ENCODE peak calls at places on chromosomes 2 and 18, in four cellular contexts. C, I, R and U are unnamed samples.

GRCh38 chr2:210225461-210225798 is 183 bp upstream of the ACADL start:
- DNase-seq in C (no peak), I (no peak), R (no peak), U (no peak)

GRCh38 chr2:11753452-11753885 is 7.0 kb downstream of the LPIN1 start:
- DNase-seq in R (no peak), I (no peak), C (peak; percentile 44), U (peak; percentile 64)

GRCh38 chr2:160474891-160475795 is 18.5 kb downstream of the RBMS1 start:
- DNase-seq in I (no peak), R (no peak), C (no peak), U (no peak)

GRCh38 chr2:208545398-208546042 is 138.9 kb downstream of the PTH2R start:
- DNase-seq in R (no peak), I (no peak), C (no peak), U (no peak)

GRCh38 chr2:126855606-126856005 is 43.1 kb upstream of the TEX51 start:
- DNase-seq in I (no peak), R (no peak), C (no peak), U (no peak)

GRCh38 chr2:195898505-195898904 is 170.1 kb downstream of the DNAH7 start:
- DNase-seq in C (no peak), I (peak; percentile 75), R (peak; percentile 99), U (peak; percentile 64)

GRCh38 chr2:174631009-174631981 is 33.7 kb upstream of the WIPF1 start:
- DNase-seq in C (no peak), R (peak; percentile 54), I (no peak), U (no peak)

GRCh38 chr2:79638943-79639342 is 126.1 kb downstream of the CTNNA2 start:
- DNase-seq in I (no peak), R (no peak), C (no peak), U (no peak)

GRCh38 chr2:7517122-7517487 is 599.9 kb downstream of the RNF144A start:
- DNase-seq in C (no peak), I (no peak), R (no peak), U (no peak)

GRCh38 chr2:6994569-6994968 is 77.4 kb downstream of the RNF144A start:
- DNase-seq in R (no peak), I (no peak), C (no peak), U (no peak)

GRCh38 chr2:237413293-237414055 is 490 bp downstream of the COL6A3 start:
- DNase-seq in I (no peak), C (no peak), R (no peak), U (no peak)

GRCh38 chr2:105181282-105181681 is 60.3 kb upstream of the GPR45 start:
- DNase-seq in C (no peak), R (no peak), I (no peak), U (no peak)

GRCh38 chr2:206452750-206453149 is 9.4 kb downstream of the ADAM23 start:
- DNase-seq in C (no peak), I (no peak), R (no peak), U (no peak)

GRCh38 chr2:150292807-150293206 is 194.7 kb downstream of the RND3 start:
- DNase-seq in C (no peak), R (no peak), I (no peak), U (no peak)

GRCh38 chr18:45565280-45565970 is 49.9 kb upstream of the SLC14A2 start:
- DNase-seq in C (no peak), R (no peak), I (peak; percentile 67), U (peak; percentile 46)

GRCh38 chr2:30691091-30691947 is 115.9 kb downstream of the CAPN13 start:
- DNase-seq in C (no peak), R (no peak), I (no peak), U (no peak)

GRCh38 chr2:206955253-206955652 is 15.9 kb downstream of the CPO start:
- DNase-seq in I (no peak), C (no peak), R (no peak), U (no peak)

GRCh38 chr2:152466925-152467676 is 132.1 kb downstream of the FMNL2 start:
- DNase-seq in R (no peak), I (peak; percentile 53), C (no peak), U (no peak)

DNA sequence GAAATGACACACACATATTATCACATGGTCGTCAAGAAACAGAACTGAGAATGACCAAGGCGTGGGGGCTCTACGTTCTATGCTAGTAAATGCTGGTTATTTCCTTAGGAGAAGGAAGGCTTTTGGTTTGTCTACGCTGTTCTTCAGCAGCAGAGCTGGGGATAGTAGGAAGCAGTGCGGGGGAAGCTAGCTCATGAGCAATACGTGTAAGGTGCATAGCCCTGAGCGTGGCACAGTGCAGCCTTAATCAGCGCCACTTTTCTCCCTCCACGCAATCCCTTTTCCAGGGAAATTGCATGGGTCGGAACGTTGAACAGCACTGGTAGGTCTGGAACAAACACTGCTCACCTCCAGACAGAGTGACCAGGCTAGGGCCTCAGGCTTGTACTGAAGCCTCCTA is 199.6 kb upstream of the FBXO11 start:
- DNase-seq in C (no peak), R (no peak), I (no peak), U (no peak)
- H3K27ac ChIP-seq in C (no peak overlapping the region), R (peak overlapping the region; percentile 23), I (peak overlapping the region; percentile 11), U (peak overlapping the region; percentile 99)

GRCh38 chr18:59044855-59045254 is 94.8 kb upstream of the SEC11C start:
- DNase-seq in C (no peak), R (no peak), I (no peak), U (no peak)

GRCh38 chr18:59040770-59041148 is 98.9 kb upstream of the SEC11C start:
- DNase-seq in R (no peak), C (no peak), I (no peak), U (no peak)

GRCh38 chr18:59041296-59041695 is 98.4 kb upstream of the SEC11C start:
- DNase-seq in C (no peak), I (no peak), R (no peak), U (no peak)

GRCh38 chr18:59041819-59042476 is 97.7 kb upstream of the SEC11C start:
- DNase-seq in R (no peak), C (no peak), I (no peak), U (no peak)

DNA sequence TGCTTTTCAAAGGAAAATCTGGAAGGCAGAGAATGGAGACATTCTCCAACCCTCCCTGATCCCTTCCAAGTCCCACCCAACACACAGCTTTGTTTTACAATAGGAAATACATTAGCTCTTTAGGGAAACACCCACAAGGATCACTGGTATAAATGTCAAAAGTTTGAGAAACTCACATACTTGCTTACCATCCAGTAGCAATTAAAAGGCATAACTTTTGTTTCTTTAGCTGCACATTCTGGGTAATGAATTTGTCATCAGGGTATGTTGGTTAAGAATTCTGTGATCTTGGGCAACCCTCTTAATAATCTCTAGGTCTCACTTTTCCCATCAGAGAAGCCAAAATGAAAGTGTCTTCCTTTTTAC is 97.2 kb upstream of the SEC11C start:
- DNase-seq in R (no peak), C (no peak), I (no peak), U (no peak)
- H3K27ac ChIP-seq in R (no peak overlapping the region), C (no peak overlapping the region), I (no peak overlapping the region), U (no peak overlapping the region)

GRCh38 chr2:10329880-10330699 is 27.4 kb downstream of the HPCAL1 start:
- DNase-seq in R (no peak), I (no peak), C (peak; percentile 31), U (no peak)
- H3K27ac ChIP-seq in R (peak overlapping the region; percentile 11), I (no peak overlapping the region), C (peak overlapping the region; percentile 86), U (no peak overlapping the region)

GRCh38 chr2:166091439-166091838 is 36.4 kb downstream of the SCN1A start:
- DNase-seq in I (no peak), C (no peak), R (no peak), U (no peak)
- H3K27ac ChIP-seq in I (no peak overlapping the region), C (no peak overlapping the region), R (no peak overlapping the region), U (no peak overlapping the region)